ENCODE peak calls at places on chromosomes 13 and 19, in ten cellular contexts. One of them, this sample, is unnamed.

GRCh38 chr13:113989585-113990300 is 15.9 kb upstream of the C13orf46 start:
- DNase-seq in GM12865: no peak
- DNase-seq in 8988T: no peak
- DNase-seq in stimulated activated CD4-positive, alpha-beta T cell treated with anti-CD3 and anti-CD28 coated beads, Interleukin-2, amount 100 ng/mL, for 48 hours: no peak
- DNase-seq in WTC11: no peak
- DNase-seq in activated T-helper 1 cell treated with Interleukin-2 at 50 U/mL for 16 hours: no peak
- DNase-seq in EL: no peak
- DNase-seq in left ventricle myocardium superior: peak; percentile 10
- DNase-seq in nucleus accumbens: no peak
- DNase-seq in SW 1271: no peak
- DNase-seq in this sample: peak; percentile 37

GRCh38 chr19:34274827-34275625 is 20.7 kb downstream of the GARRE1 start:
- DNase-seq in GM12865: no peak
- DNase-seq in 8988T: no peak
- DNase-seq in stimulated activated CD4-positive, alpha-beta T cell treated with anti-CD3 and anti-CD28 coated beads, Interleukin-2, amount 100 ng/mL, for 48 hours: no peak
- DNase-seq in WTC11: no peak
- DNase-seq in activated T-helper 1 cell treated with Interleukin-2 at 50 U/mL for 16 hours: no peak
- DNase-seq in EL: peak; percentile 89
- DNase-seq in left ventricle myocardium superior: no peak
- DNase-seq in nucleus accumbens: no peak
- DNase-seq in SW 1271: peak; percentile 47
- DNase-seq in this sample: no peak

GRCh38 chr13:109211616-109212015 is 574.8 kb downstream of the IRS2 start:
- DNase-seq in GM12865: no peak
- DNase-seq in 8988T: no peak
- DNase-seq in stimulated activated CD4-positive, alpha-beta T cell treated with anti-CD3 and anti-CD28 coated beads, Interleukin-2, amount 100 ng/mL, for 48 hours: no peak
- DNase-seq in WTC11: no peak
- DNase-seq in activated T-helper 1 cell treated with Interleukin-2 at 50 U/mL for 16 hours: no peak
- DNase-seq in EL: peak; percentile 90
- DNase-seq in left ventricle myocardium superior: no peak
- DNase-seq in nucleus accumbens: no peak
- DNase-seq in SW 1271: no peak
- DNase-seq in this sample: no peak

GRCh38 chr13:73321039-73321438 is 262.2 kb downstream of the KLF5 start:
- DNase-seq in GM12865: no peak
- DNase-seq in 8988T: no peak
- DNase-seq in stimulated activated CD4-positive, alpha-beta T cell treated with anti-CD3 and anti-CD28 coated beads, Interleukin-2, amount 100 ng/mL, for 48 hours: no peak
- DNase-seq in WTC11: no peak
- DNase-seq in activated T-helper 1 cell treated with Interleukin-2 at 50 U/mL for 16 hours: no peak
- DNase-seq in EL: no peak
- DNase-seq in left ventricle myocardium superior: no peak
- DNase-seq in nucleus accumbens: no peak
- DNase-seq in SW 1271: no peak
- DNase-seq in this sample: no peak

GRCh38 chr13:97111705-97112104 is 110.4 kb upstream of the MBNL2 start:
- DNase-seq in GM12865: no peak
- DNase-seq in 8988T: no peak
- DNase-seq in stimulated activated CD4-positive, alpha-beta T cell treated with anti-CD3 and anti-CD28 coated beads, Interleukin-2, amount 100 ng/mL, for 48 hours: no peak
- DNase-seq in WTC11: no peak
- DNase-seq in activated T-helper 1 cell treated with Interleukin-2 at 50 U/mL for 16 hours: no peak
- DNase-seq in EL: no peak
- DNase-seq in left ventricle myocardium superior: no peak
- DNase-seq in nucleus accumbens: no peak
- DNase-seq in SW 1271: no peak
- DNase-seq in this sample: no peak

GRCh38 chr19:40623403-40624239 is 22.5 kb downstream of the LTBP4 start:
- DNase-seq in GM12865: no peak
- DNase-seq in 8988T: no peak
- DNase-seq in stimulated activated CD4-positive, alpha-beta T cell treated with anti-CD3 and anti-CD28 coated beads, Interleukin-2, amount 100 ng/mL, for 48 hours: no peak
- DNase-seq in WTC11: peak; percentile 98
- DNase-seq in activated T-helper 1 cell treated with Interleukin-2 at 50 U/mL for 16 hours: no peak
- DNase-seq in EL: no peak
- DNase-seq in left ventricle myocardium superior: peak; percentile 53
- DNase-seq in nucleus accumbens: no peak
- DNase-seq in SW 1271: no peak
- DNase-seq in this sample: no peak

GRCh38 chr13:44331912-44332840 is 41.4 kb upstream of the SERP2 start:
- DNase-seq in GM12865: no peak
- DNase-seq in 8988T: no peak
- DNase-seq in stimulated activated CD4-positive, alpha-beta T cell treated with anti-CD3 and anti-CD28 coated beads, Interleukin-2, amount 100 ng/mL, for 48 hours: no peak
- DNase-seq in WTC11: no peak
- DNase-seq in activated T-helper 1 cell treated with Interleukin-2 at 50 U/mL for 16 hours: no peak
- DNase-seq in EL: peak; percentile 78
- DNase-seq in left ventricle myocardium superior: peak; percentile 72
- DNase-seq in nucleus accumbens: no peak
- DNase-seq in SW 1271: no peak
- DNase-seq in this sample: no peak

GRCh38 chr19:2627319-2627829 is 75.1 kb downstream of the GNG7 start:
- DNase-seq in GM12865: peak; percentile 67
- DNase-seq in 8988T: peak; percentile 71
- DNase-seq in stimulated activated CD4-positive, alpha-beta T cell treated with anti-CD3 and anti-CD28 coated beads, Interleukin-2, amount 100 ng/mL, for 48 hours: peak; percentile 37
- DNase-seq in WTC11: no peak
- DNase-seq in activated T-helper 1 cell treated with Interleukin-2 at 50 U/mL for 16 hours: no peak
- DNase-seq in EL: peak; percentile 99
- DNase-seq in left ventricle myocardium superior: peak; percentile 88
- DNase-seq in nucleus accumbens: peak; percentile 37
- DNase-seq in SW 1271: peak; percentile 98
- DNase-seq in this sample: peak; percentile 95

GRCh38 chr13:29718694-29719093 is 123.2 kb upstream of the SLC7A1 start:
- DNase-seq in GM12865: no peak
- DNase-seq in 8988T: no peak
- DNase-seq in stimulated activated CD4-positive, alpha-beta T cell treated with anti-CD3 and anti-CD28 coated beads, Interleukin-2, amount 100 ng/mL, for 48 hours: no peak
- DNase-seq in WTC11: no peak
- DNase-seq in activated T-helper 1 cell treated with Interleukin-2 at 50 U/mL for 16 hours: no peak
- DNase-seq in EL: no peak
- DNase-seq in left ventricle myocardium superior: no peak
- DNase-seq in nucleus accumbens: no peak
- DNase-seq in SW 1271: no peak
- DNase-seq in this sample: no peak

GRCh38 chr19:5281588-5281987 is 59.0 kb downstream of the PTPRS start:
- DNase-seq in GM12865: no peak
- DNase-seq in 8988T: no peak
- DNase-seq in stimulated activated CD4-positive, alpha-beta T cell treated with anti-CD3 and anti-CD28 coated beads, Interleukin-2, amount 100 ng/mL, for 48 hours: no peak
- DNase-seq in WTC11: no peak
- DNase-seq in activated T-helper 1 cell treated with Interleukin-2 at 50 U/mL for 16 hours: no peak
- DNase-seq in EL: no peak
- DNase-seq in left ventricle myocardium superior: peak; percentile 87
- DNase-seq in nucleus accumbens: no peak
- DNase-seq in SW 1271: no peak
- DNase-seq in this sample: no peak

GRCh38 chr19:19366691-19367396 is 38.6 kb upstream of the GATAD2A start:
- DNase-seq in GM12865: peak; percentile 91
- DNase-seq in 8988T: peak; percentile 54
- DNase-seq in stimulated activated CD4-positive, alpha-beta T cell treated with anti-CD3 and anti-CD28 coated beads, Interleukin-2, amount 100 ng/mL, for 48 hours: peak; percentile 65
- DNase-seq in WTC11: peak; percentile 85
- DNase-seq in activated T-helper 1 cell treated with Interleukin-2 at 50 U/mL for 16 hours: peak; percentile 53
- DNase-seq in EL: peak; percentile 72
- DNase-seq in left ventricle myocardium superior: peak; percentile 81
- DNase-seq in nucleus accumbens: no peak
- DNase-seq in SW 1271: peak; percentile 80
- DNase-seq in this sample: peak; percentile 93

GRCh38 chr13:97855570-97855970 is 97.9 kb upstream of the IPO5 start:
- DNase-seq in GM12865: peak; percentile 56
- DNase-seq in 8988T: peak; percentile 46
- DNase-seq in stimulated activated CD4-positive, alpha-beta T cell treated with anti-CD3 and anti-CD28 coated beads, Interleukin-2, amount 100 ng/mL, for 48 hours: peak; percentile 2
- DNase-seq in WTC11: no peak
- DNase-seq in activated T-helper 1 cell treated with Interleukin-2 at 50 U/mL for 16 hours: no peak
- DNase-seq in EL: peak; percentile 80
- DNase-seq in left ventricle myocardium superior: no peak
- DNase-seq in nucleus accumbens: no peak
- DNase-seq in SW 1271: peak; percentile 87
- DNase-seq in this sample: no peak

GRCh38 chr13:31361673-31362072 is 161.9 kb downstream of the B3GLCT start:
- DNase-seq in GM12865: no peak
- DNase-seq in 8988T: no peak
- DNase-seq in stimulated activated CD4-positive, alpha-beta T cell treated with anti-CD3 and anti-CD28 coated beads, Interleukin-2, amount 100 ng/mL, for 48 hours: no peak
- DNase-seq in WTC11: no peak
- DNase-seq in activated T-helper 1 cell treated with Interleukin-2 at 50 U/mL for 16 hours: no peak
- DNase-seq in EL: no peak
- DNase-seq in left ventricle myocardium superior: no peak
- DNase-seq in nucleus accumbens: no peak
- DNase-seq in SW 1271: no peak
- DNase-seq in this sample: no peak

GRCh38 chr13:33003458-33004019 is 12.7 kb upstream of the KL start:
- DNase-seq in GM12865: no peak
- DNase-seq in 8988T: no peak
- DNase-seq in stimulated activated CD4-positive, alpha-beta T cell treated with anti-CD3 and anti-CD28 coated beads, Interleukin-2, amount 100 ng/mL, for 48 hours: no peak
- DNase-seq in WTC11: no peak
- DNase-seq in activated T-helper 1 cell treated with Interleukin-2 at 50 U/mL for 16 hours: no peak
- DNase-seq in EL: no peak
- DNase-seq in left ventricle myocardium superior: no peak
- DNase-seq in nucleus accumbens: no peak
- DNase-seq in SW 1271: no peak
- DNase-seq in this sample: no peak

GRCh38 chr19:30092721-30093569 is 150.9 kb downstream of the URI1 start:
- DNase-seq in GM12865: no peak
- DNase-seq in 8988T: no peak
- DNase-seq in stimulated activated CD4-positive, alpha-beta T cell treated with anti-CD3 and anti-CD28 coated beads, Interleukin-2, amount 100 ng/mL, for 48 hours: no peak
- DNase-seq in WTC11: no peak
- DNase-seq in activated T-helper 1 cell treated with Interleukin-2 at 50 U/mL for 16 hours: no peak
- DNase-seq in EL: no peak
- DNase-seq in left ventricle myocardium superior: peak; percentile 25
- DNase-seq in nucleus accumbens: no peak
- DNase-seq in SW 1271: no peak
- DNase-seq in this sample: peak; percentile 51

GRCh38 chr19:5356428-5356827 is 15.8 kb upstream of the PTPRS start:
- DNase-seq in GM12865: no peak
- DNase-seq in 8988T: no peak
- DNase-seq in stimulated activated CD4-positive, alpha-beta T cell treated with anti-CD3 and anti-CD28 coated beads, Interleukin-2, amount 100 ng/mL, for 48 hours: no peak
- DNase-seq in WTC11: no peak
- DNase-seq in activated T-helper 1 cell treated with Interleukin-2 at 50 U/mL for 16 hours: no peak
- DNase-seq in EL: no peak
- DNase-seq in left ventricle myocardium superior: no peak
- DNase-seq in nucleus accumbens: no peak
- DNase-seq in SW 1271: no peak
- DNase-seq in this sample: peak; percentile 6

GRCh38 chr13:100439247-100439955 is 149.2 kb downstream of the GGACT start:
- DNase-seq in GM12865: no peak
- DNase-seq in 8988T: no peak
- DNase-seq in stimulated activated CD4-positive, alpha-beta T cell treated with anti-CD3 and anti-CD28 coated beads, Interleukin-2, amount 100 ng/mL, for 48 hours: no peak
- DNase-seq in WTC11: peak; percentile 20
- DNase-seq in activated T-helper 1 cell treated with Interleukin-2 at 50 U/mL for 16 hours: no peak
- DNase-seq in EL: no peak
- DNase-seq in left ventricle myocardium superior: no peak
- DNase-seq in nucleus accumbens: no peak
- DNase-seq in SW 1271: no peak
- DNase-seq in this sample: no peak

GRCh38 chr19:49442793-49443365 is 1.6 kb upstream of the SLC17A7 start:
- DNase-seq in GM12865: peak; percentile 75
- DNase-seq in 8988T: peak; percentile 94
- DNase-seq in stimulated activated CD4-positive, alpha-beta T cell treated with anti-CD3 and anti-CD28 coated beads, Interleukin-2, amount 100 ng/mL, for 48 hours: peak; percentile 64
- DNase-seq in WTC11: peak; percentile 100
- DNase-seq in activated T-helper 1 cell treated with Interleukin-2 at 50 U/mL for 16 hours: no peak
- DNase-seq in EL: peak; percentile 91
- DNase-seq in left ventricle myocardium superior: peak; percentile 96
- DNase-seq in nucleus accumbens: no peak
- DNase-seq in SW 1271: peak; percentile 82
- DNase-seq in this sample: peak; percentile 92

GRCh38 chr13:32530841-32531253 is 7.7 kb downstream of the N4BP2L2 start:
- DNase-seq in GM12865: peak; percentile 59
- DNase-seq in 8988T: no peak
- DNase-seq in stimulated activated CD4-positive, alpha-beta T cell treated with anti-CD3 and anti-CD28 coated beads, Interleukin-2, amount 100 ng/mL, for 48 hours: no peak
- DNase-seq in WTC11: no peak
- DNase-seq in activated T-helper 1 cell treated with Interleukin-2 at 50 U/mL for 16 hours: no peak
- DNase-seq in EL: peak; percentile 56
- DNase-seq in left ventricle myocardium superior: no peak
- DNase-seq in nucleus accumbens: no peak
- DNase-seq in SW 1271: peak; percentile 28
- DNase-seq in this sample: no peak

GRCh38 chr19:4910594-4911273 is 1.4 kb downstream of the UHRF1 start:
- DNase-seq in GM12865: peak; percentile 65
- DNase-seq in 8988T: no peak
- DNase-seq in stimulated activated CD4-positive, alpha-beta T cell treated with anti-CD3 and anti-CD28 coated beads, Interleukin-2, amount 100 ng/mL, for 48 hours: no peak
- DNase-seq in WTC11: no peak
- DNase-seq in activated T-helper 1 cell treated with Interleukin-2 at 50 U/mL for 16 hours: no peak
- DNase-seq in EL: peak; percentile 78
- DNase-seq in left ventricle myocardium superior: no peak
- DNase-seq in nucleus accumbens: no peak
- DNase-seq in SW 1271: peak; percentile 54
- DNase-seq in this sample: no peak

GRCh38 chr19:2190848-2191455 is 27.2 kb downstream of the DOT1L start:
- DNase-seq in GM12865: no peak
- DNase-seq in 8988T: no peak
- DNase-seq in stimulated activated CD4-positive, alpha-beta T cell treated with anti-CD3 and anti-CD28 coated beads, Interleukin-2, amount 100 ng/mL, for 48 hours: no peak
- DNase-seq in WTC11: no peak
- DNase-seq in activated T-helper 1 cell treated with Interleukin-2 at 50 U/mL for 16 hours: no peak
- DNase-seq in EL: no peak
- DNase-seq in left ventricle myocardium superior: no peak
- DNase-seq in nucleus accumbens: no peak
- DNase-seq in SW 1271: no peak
- DNase-seq in this sample: no peak

GRCh38 chr19:3370728-3371591 is 4.6 kb downstream of the NFIC start:
- DNase-seq in GM12865: peak; percentile 65
- DNase-seq in 8988T: no peak
- DNase-seq in stimulated activated CD4-positive, alpha-beta T cell treated with anti-CD3 and anti-CD28 coated beads, Interleukin-2, amount 100 ng/mL, for 48 hours: no peak
- DNase-seq in WTC11: no peak
- DNase-seq in activated T-helper 1 cell treated with Interleukin-2 at 50 U/mL for 16 hours: no peak
- DNase-seq in EL: no peak
- DNase-seq in left ventricle myocardium superior: no peak
- DNase-seq in nucleus accumbens: no peak
- DNase-seq in SW 1271: no peak
- DNase-seq in this sample: no peak

GRCh38 chr19:50695251-50696064 is 24.1 kb downstream of the SHANK1 start:
- DNase-seq in GM12865: no peak
- DNase-seq in 8988T: no peak
- DNase-seq in stimulated activated CD4-positive, alpha-beta T cell treated with anti-CD3 and anti-CD28 coated beads, Interleukin-2, amount 100 ng/mL, for 48 hours: peak; percentile 8
- DNase-seq in WTC11: peak; percentile 61
- DNase-seq in activated T-helper 1 cell treated with Interleukin-2 at 50 U/mL for 16 hours: no peak
- DNase-seq in EL: no peak
- DNase-seq in left ventricle myocardium superior: peak; percentile 41
- DNase-seq in nucleus accumbens: no peak
- DNase-seq in SW 1271: no peak
- DNase-seq in this sample: no peak

GRCh38 chr19:11560404-11560988 is 1.5 kb upstream of the ELOF1 start:
- DNase-seq in GM12865: peak; percentile 93
- DNase-seq in 8988T: no peak
- DNase-seq in stimulated activated CD4-positive, alpha-beta T cell treated with anti-CD3 and anti-CD28 coated beads, Interleukin-2, amount 100 ng/mL, for 48 hours: peak; percentile 52
- DNase-seq in WTC11: peak; percentile 66
- DNase-seq in activated T-helper 1 cell treated with Interleukin-2 at 50 U/mL for 16 hours: peak; percentile 18
- DNase-seq in EL: peak; percentile 75
- DNase-seq in left ventricle myocardium superior: no peak
- DNase-seq in nucleus accumbens: no peak
- DNase-seq in SW 1271: peak; percentile 63
- DNase-seq in this sample: no peak

GRCh38 chr19:15324791-15325519 is 7.4 kb downstream of the BRD4 start:
- DNase-seq in GM12865: no peak
- DNase-seq in 8988T: no peak
- DNase-seq in stimulated activated CD4-positive, alpha-beta T cell treated with anti-CD3 and anti-CD28 coated beads, Interleukin-2, amount 100 ng/mL, for 48 hours: no peak
- DNase-seq in WTC11: no peak
- DNase-seq in activated T-helper 1 cell treated with Interleukin-2 at 50 U/mL for 16 hours: no peak
- DNase-seq in EL: no peak
- DNase-seq in left ventricle myocardium superior: peak; percentile 51
- DNase-seq in nucleus accumbens: no peak
- DNase-seq in SW 1271: no peak
- DNase-seq in this sample: peak; percentile 64

GRCh38 chr13:111484129-111484925 is 163.9 kb downstream of the TEX29 start:
- DNase-seq in GM12865: no peak
- DNase-seq in 8988T: no peak
- DNase-seq in stimulated activated CD4-positive, alpha-beta T cell treated with anti-CD3 and anti-CD28 coated beads, Interleukin-2, amount 100 ng/mL, for 48 hours: no peak
- DNase-seq in WTC11: no peak
- DNase-seq in activated T-helper 1 cell treated with Interleukin-2 at 50 U/mL for 16 hours: no peak
- DNase-seq in EL: no peak
- DNase-seq in left ventricle myocardium superior: no peak
- DNase-seq in nucleus accumbens: no peak
- DNase-seq in SW 1271: no peak
- DNase-seq in this sample: no peak

GRCh38 chr19:54133312-54133956 is 4.1 kb upstream of the CNOT3 start:
- DNase-seq in GM12865: no peak
- DNase-seq in 8988T: no peak
- DNase-seq in stimulated activated CD4-positive, alpha-beta T cell treated with anti-CD3 and anti-CD28 coated beads, Interleukin-2, amount 100 ng/mL, for 48 hours: no peak
- DNase-seq in WTC11: no peak
- DNase-seq in activated T-helper 1 cell treated with Interleukin-2 at 50 U/mL for 16 hours: no peak
- DNase-seq in EL: peak; percentile 34
- DNase-seq in left ventricle myocardium superior: no peak
- DNase-seq in nucleus accumbens: no peak
- DNase-seq in SW 1271: peak; percentile 35
- DNase-seq in this sample: no peak

GRCh38 chr19:1206733-1207301 is 1.2 kb downstream of the STK11 start:
- DNase-seq in GM12865: peak; percentile 53
- DNase-seq in 8988T: no peak
- DNase-seq in stimulated activated CD4-positive, alpha-beta T cell treated with anti-CD3 and anti-CD28 coated beads, Interleukin-2, amount 100 ng/mL, for 48 hours: no peak
- DNase-seq in WTC11: no peak
- DNase-seq in activated T-helper 1 cell treated with Interleukin-2 at 50 U/mL for 16 hours: no peak
- DNase-seq in EL: no peak
- DNase-seq in left ventricle myocardium superior: no peak
- DNase-seq in nucleus accumbens: no peak
- DNase-seq in SW 1271: no peak
- DNase-seq in this sample: peak; percentile 90

This sample was measured in spleen.